ENCODE peak calls at places on chromosome 9, in seven cellular contexts. T is GM13977, E is fibroblast of lung, A is RWPE1, Q is endothelial cell, O is ovary, Z is astrocyte of the spinal cord. N is an unnamed sample.

GRCh38 chr9:130172858-130173461 is 756 bp downstream of the NCS1 start:
- DNase-seq in T (no peak), E (peak; percentile 18), A (peak; percentile 69), Q (no peak), O (peak; percentile 57), Z (no peak), N (peak; percentile 67)

GRCh38 chr9:71819115-71819739 is 50.9 kb upstream of the CEMIP2 start:
- DNase-seq in T (peak; percentile 10), E (peak; percentile 50), A (peak; percentile 42), Q (peak; percentile 62), O (peak; percentile 47), Z (peak; percentile 30), N (peak; percentile 10)

GRCh38 chr9:134659688-134660131 is 18.1 kb downstream of the COL5A1 start:
- DNase-seq in T (no peak), E (no peak), A (no peak), Q (no peak), O (no peak), Z (no peak), N (no peak)

GRCh38 chr9:130276121-130276520 is 10.6 kb downstream of the HMCN2 start:
- DNase-seq in T (no peak), E (peak; percentile 59), A (no peak), Q (no peak), O (no peak), Z (peak; percentile 74), N (no peak)

GRCh38 chr9:91835632-91836031 is 114.4 kb downstream of the ROR2 start:
- DNase-seq in T (no peak), E (no peak), A (no peak), Q (no peak), O (no peak), Z (no peak), N (no peak)

GRCh38 chr9:37574996-37575395 is 1.2 kb downstream of the FBXO10 start:
- DNase-seq in T (no peak), E (peak; percentile 15), A (no peak), Q (no peak), O (no peak), Z (peak; percentile 7), N (peak; percentile 65)

GRCh38 chr9:82129708-82130107 is 141.1 kb downstream of the SPATA31D1 start:
- DNase-seq in T (no peak), E (no peak), A (no peak), Q (no peak), O (no peak), Z (no peak), N (no peak)

GRCh38 chr9:5442400-5443011 is 4.8 kb upstream of the PLGRKT start:
- DNase-seq in T (no peak), E (peak; percentile 70), A (peak; percentile 4), Q (peak; percentile 40), O (no peak), Z (peak; percentile 61), N (peak; percentile 38)

GRCh38 chr9:4622016-4622415 is 40.1 kb upstream of the PLPP6 start:
- DNase-seq in T (no peak), E (no peak), A (no peak), Q (no peak), O (no peak), Z (no peak), N (no peak)

GRCh38 chr9:20782289-20782688 is 98.2 kb downstream of the FOCAD start:
- DNase-seq in T (no peak), E (no peak), A (no peak), Q (no peak), O (no peak), Z (no peak), N (no peak)

GRCh38 chr9:76296561-76297276 is 97.5 kb downstream of the RFK start:
- DNase-seq in T (no peak), E (no peak), A (no peak), Q (no peak), O (no peak), Z (no peak), N (no peak)

GRCh38 chr9:29039258-29039657 is 1466.0 kb upstream of the C9orf72 start:
- DNase-seq in T (no peak), E (peak; percentile 9), A (peak; percentile 26), Q (no peak), O (no peak), Z (peak; percentile 22), N (no peak)

GRCh38 chr9:69122391-69123141 is 51.5 kb upstream of the TJP2 start:
- DNase-seq in T (no peak), E (peak; percentile 76), A (peak; percentile 77), Q (no peak), O (no peak), Z (peak; percentile 84), N (peak; percentile 45)

DNA sequence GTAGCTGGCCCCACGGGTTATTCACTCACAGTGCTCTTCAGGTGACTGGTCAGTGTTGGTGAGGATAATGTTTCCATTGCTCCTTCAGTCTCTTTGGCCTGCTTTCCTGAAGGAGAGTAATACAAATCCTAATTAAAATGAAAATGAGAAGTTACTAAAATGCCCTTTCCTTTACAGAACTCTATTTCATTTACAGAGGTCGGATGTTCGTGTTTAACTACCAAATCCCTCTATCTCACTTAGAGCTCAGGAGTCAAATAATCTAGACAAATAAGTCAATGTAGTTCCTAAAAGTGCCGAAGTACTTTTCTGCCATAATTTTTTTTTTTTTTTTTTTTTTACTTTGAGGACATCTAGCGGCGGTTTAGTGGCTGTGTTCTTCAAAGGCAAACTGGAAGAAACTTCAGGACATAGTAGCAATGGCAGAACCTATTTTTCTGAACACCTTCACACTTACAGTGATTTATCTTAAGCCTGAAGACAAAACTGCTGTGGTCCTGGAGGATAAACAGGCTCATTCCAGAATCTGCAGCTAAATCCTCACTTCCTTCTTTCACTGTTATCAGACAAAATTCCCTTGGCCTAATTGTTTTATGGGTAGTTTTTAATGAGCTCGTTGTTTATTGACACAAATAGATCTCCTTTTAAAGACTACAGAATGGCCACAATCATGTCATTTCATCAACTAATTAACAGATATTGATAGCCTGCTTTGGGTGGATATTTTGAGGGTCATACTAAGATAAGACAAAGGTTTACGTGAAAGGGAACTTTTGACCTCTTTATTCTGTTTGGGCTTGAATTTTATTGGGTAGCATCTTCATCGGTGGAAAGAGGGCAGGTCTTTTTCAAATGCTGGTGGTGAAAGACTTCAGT is 207.6 kb upstream of the DMRTA1 start:
- DNase-seq in T (no peak), E (peak; percentile 74), A (peak; percentile 33), Q (no peak), O (no peak), Z (peak; percentile 89), N (peak; percentile 60)
- TF ChIP-seq CTCF in T (peak; percentile 43), E (peak; percentile 61), A (peak; percentile 74), Q (peak; percentile 67), O (no peak), Z (peak; percentile 58), N (peak; percentile 57)

GRCh38 chr9:18245911-18246310 is 228.0 kb upstream of the ADAMTSL1 start:
- DNase-seq in T (no peak), E (peak; percentile 32), A (no peak), Q (no peak), O (no peak), Z (no peak), N (peak; percentile 35)
- TF ChIP-seq CTCF in T (no peak), E (peak; percentile 62), A (no peak), Q (no peak), O (no peak), Z (peak; percentile 43), N (peak; percentile 52)

GRCh38 chr9:1155602-1156001 is 105.4 kb downstream of the DMRT2 start:
- DNase-seq in T (no peak), E (no peak), A (no peak), Q (no peak), O (no peak), Z (no peak), N (no peak)
- TF ChIP-seq CTCF in T (no peak), E (no peak), A (no peak), Q (no peak), O (no peak), Z (no peak), N (no peak)

DNA sequence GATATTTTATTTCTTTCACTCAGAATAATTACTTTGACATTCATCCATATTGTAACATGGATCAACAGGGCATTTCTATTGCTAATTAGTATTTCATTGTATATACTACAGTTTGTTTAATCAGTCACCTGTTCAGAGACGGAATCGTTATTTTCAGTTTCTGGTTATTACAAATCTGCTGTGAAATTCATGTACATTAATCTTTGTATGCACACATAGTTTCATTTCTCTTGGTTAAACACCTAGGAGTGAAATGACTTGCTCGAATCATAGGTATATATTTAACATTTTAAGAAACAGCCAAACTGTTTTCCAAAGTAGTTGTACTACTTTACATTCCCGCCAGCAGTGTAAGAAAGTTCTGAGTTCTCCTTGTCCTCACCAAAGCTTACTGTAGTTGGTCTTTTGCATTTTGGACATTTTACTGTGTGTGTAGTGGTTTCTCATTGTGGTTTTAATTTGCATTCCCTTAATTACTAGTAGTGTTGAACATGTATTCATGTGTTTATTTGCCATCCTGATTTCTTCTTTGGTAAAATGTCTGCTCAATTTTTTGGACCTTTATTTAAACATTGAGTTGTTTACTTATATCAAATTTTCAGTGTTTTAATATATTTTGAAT is 198.2 kb downstream of the SAXO1 start:
- DNase-seq in T (no peak), E (no peak), A (no peak), Q (no peak), O (no peak), Z (no peak), N (no peak)
- TF ChIP-seq CTCF in T (no peak), E (no peak), A (no peak), Q (no peak), O (no peak), Z (no peak), N (no peak)

DNA sequence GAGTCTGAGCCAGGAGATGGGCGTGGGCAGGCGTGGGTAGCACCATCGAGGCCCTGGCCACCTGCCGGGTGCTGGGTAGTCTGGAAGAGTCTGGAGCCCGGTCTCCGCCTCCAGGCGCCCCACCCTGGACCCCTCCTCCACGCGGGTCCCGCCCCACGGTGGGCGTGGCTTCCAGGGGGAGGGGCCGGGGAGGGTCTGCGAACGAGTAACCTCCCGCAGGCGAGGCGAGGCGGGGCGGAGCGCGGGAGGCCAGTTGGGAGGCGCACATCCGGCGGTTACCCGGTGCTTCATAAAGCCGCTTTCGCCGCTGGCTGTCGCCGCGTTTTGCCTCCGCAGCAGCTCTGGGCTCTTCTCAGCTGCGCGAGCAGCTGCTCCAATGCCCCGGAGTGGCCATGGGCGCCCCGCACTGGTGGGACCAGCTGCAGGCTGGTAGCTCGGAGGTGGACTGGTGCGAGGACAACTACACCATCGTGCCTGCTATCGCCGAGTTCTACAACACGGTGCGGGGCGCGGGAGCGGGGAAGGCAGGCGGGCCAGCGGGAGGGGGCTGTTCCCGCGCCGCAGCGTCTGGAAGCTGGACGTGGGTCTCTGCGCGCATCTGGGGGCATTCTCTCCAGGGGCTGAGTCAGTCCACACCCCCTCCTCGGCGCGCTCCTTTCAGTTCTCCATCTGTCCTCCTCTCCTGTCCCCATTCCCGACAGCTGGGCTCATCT is at the start of gene ACER2:
- DNase-seq in T (peak; percentile 96), E (peak; percentile 83), A (peak; percentile 93), Q (peak; percentile 97), O (peak; percentile 91), Z (peak; percentile 91), N (peak; percentile 86)
- TF ChIP-seq CTCF in T (no peak), E (peak; percentile 26), A (no peak), Q (no peak), O (no peak), Z (peak; percentile 30), N (peak; percentile 10)

GRCh38 chr9:120863833-120864232 is 13.2 kb downstream of the PHF19 start:
- DNase-seq in T (no peak), E (no peak), A (no peak), Q (no peak), O (no peak), Z (no peak), N (no peak)
- TF ChIP-seq CTCF in T (no peak), E (no peak), A (no peak), Q (no peak), O (no peak), Z (no peak), N (no peak)

GRCh38 chr9:121713400-121714070 is 62.1 kb downstream of the DAB2IP start:
- DNase-seq in T (no peak), E (no peak), A (no peak), Q (no peak), O (no peak), Z (no peak), N (no peak)
- TF ChIP-seq CTCF in T (no peak), E (no peak), A (no peak), Q (no peak), O (no peak), Z (no peak), N (no peak)

N was measured in foreskin fibroblast.